ENCODE peak calls at places on chromosomes 13 and 19, in eight cellular contexts. H is IMR-90, W is body of pancreas, F is heart left ventricle, I is tibial nerve, T is transverse colon, D is sigmoid colon, M is uterus. Q is an unnamed sample.

GRCh38 chr13:108595416-108596257 is 33.8 kb upstream of the MYO16 start:
- DNase-seq in M (no peak), W (no peak), T (no peak), F (no peak), D (no peak), H (no peak), I (no peak), Q (no peak)

GRCh38 chr19:47476438-47476972 is 4.8 kb upstream of the SLC8A2 start:
- DNase-seq in T (no peak), M (no peak), I (no peak), W (no peak), H (no peak), D (no peak), F (no peak), Q (no peak)

GRCh38 chr13:73945371-73945770 is 188.8 kb downstream of the KLF12 start:
- DNase-seq in M (no peak), H (no peak), W (no peak), T (no peak), D (no peak), I (no peak), F (no peak), Q (no peak)

GRCh38 chr13:112689498-112690241 is at the start of gene ATP11A:
- DNase-seq in D (peak; percentile 97), T (peak; percentile 91), F (peak; percentile 96), H (peak; percentile 91), W (peak; percentile 94), I (peak; percentile 79), M (peak; percentile 94), Q (peak; percentile 90)

GRCh38 chr19:49657493-49658138 is 8.0 kb downstream of the IRF3 start:
- DNase-seq in M (no peak), W (no peak), T (no peak), I (no peak), H (no peak), F (no peak), D (no peak), Q (no peak)

GRCh38 chr19:11378319-11379189 is 4.1 kb downstream of the SWSAP1 start:
- DNase-seq in D (no peak), T (peak; percentile 39), M (no peak), W (peak; percentile 49), H (peak; percentile 89), F (no peak), I (peak; percentile 35), Q (peak; percentile 75)

GRCh38 chr13:86087241-86087640 is 288.0 kb upstream of the SLITRK6 start:
- DNase-seq in H (no peak), I (no peak), T (no peak), F (no peak), D (no peak), W (no peak), M (no peak), Q (no peak)

GRCh38 chr19:48907671-48908070 is 7.6 kb downstream of the NUCB1 start:
- DNase-seq in T (peak; percentile 67), F (no peak), H (no peak), I (no peak), W (no peak), M (no peak), D (no peak), Q (no peak)

GRCh38 chr13:52665325-52665724 is 12.7 kb downstream of the SUGT1 start:
- DNase-seq in T (no peak), F (no peak), D (no peak), I (no peak), H (peak; percentile 16), M (no peak), W (no peak), Q (no peak)

GRCh38 chr13:48210178-48210577 is 22.8 kb upstream of the ITM2B start:
- DNase-seq in T (no peak), W (no peak), H (peak; percentile 86), M (no peak), I (no peak), D (no peak), F (no peak), Q (no peak)

GRCh38 chr19:34188388-34188787 is 16.1 kb downstream of the LSM14A start:
- DNase-seq in W (no peak), H (no peak), I (no peak), F (no peak), D (no peak), M (no peak), T (no peak), Q (no peak)

GRCh38 chr19:53980553-53981407 is 10.7 kb upstream of the CACNG6 start:
- DNase-seq in I (no peak), D (no peak), M (no peak), H (peak; percentile 19), W (no peak), T (no peak), F (no peak), Q (peak; percentile 40)

GRCh38 chr19:2613507-2614295 is 88.8 kb downstream of the GNG7 start:
- DNase-seq in T (peak; percentile 50), W (no peak), M (no peak), D (peak; percentile 73), H (peak; percentile 12), F (no peak), I (no peak), Q (no peak)

DNA sequence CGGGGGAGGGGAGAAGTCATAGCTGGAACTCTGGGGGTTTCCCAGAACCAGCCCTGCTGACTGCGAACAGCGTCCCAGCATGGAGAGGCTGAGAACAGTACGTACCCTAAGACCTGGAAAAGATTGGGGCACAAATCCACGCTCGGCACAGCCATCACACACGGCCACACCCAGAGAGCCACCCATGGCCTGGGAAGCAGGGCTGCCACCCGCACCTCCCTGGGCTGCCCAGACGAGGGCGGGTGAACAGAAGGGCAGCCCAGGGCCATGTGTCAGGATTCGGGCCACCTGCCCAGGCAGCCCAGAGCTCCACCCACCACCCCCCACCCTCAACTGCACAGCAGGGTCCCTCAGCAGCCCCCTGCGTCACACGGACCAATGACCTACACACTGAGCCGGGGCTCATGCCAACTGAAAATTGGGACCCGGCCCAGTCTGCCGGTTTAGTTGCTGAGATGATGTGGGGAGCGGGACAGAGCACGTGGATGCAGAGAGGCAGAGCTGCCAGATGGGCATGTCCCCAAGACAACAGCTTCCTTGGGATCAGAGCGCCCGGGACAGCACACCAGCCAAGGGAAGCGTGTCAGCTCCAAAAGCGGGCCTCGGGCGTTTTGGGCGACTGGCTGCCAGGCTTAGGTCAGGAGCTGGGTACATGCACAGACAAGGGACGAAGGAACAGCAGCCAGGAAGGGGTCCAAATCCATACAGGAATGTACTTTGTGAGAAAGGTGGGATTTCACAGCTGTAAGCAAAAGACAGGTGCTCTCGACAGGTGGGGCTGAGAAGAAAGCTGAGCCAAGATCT is 8.4 kb downstream of the UBXN6 start:
- DNase-seq in W (peak; percentile 76), I (no peak), H (no peak), F (peak; percentile 93), T (no peak), M (peak; percentile 67), D (peak; percentile 88), Q (peak; percentile 67)
- TF ChIP-seq POLR2A in W (peak; percentile 13), I (no peak), H (no peak), F (no peak), T (no peak), M (no peak), D (no peak), Q (no peak)

GRCh38 chr13:24282256-24282655 is 27.1 kb upstream of the C1QTNF9 start:
- DNase-seq in I (no peak), M (no peak), H (no peak), W (no peak), T (no peak), D (no peak), F (no peak), Q (no peak)

GRCh38 chr13:24281188-24282008 is 28.0 kb upstream of the C1QTNF9 start:
- DNase-seq in I (no peak), W (no peak), H (no peak), T (no peak), F (no peak), D (no peak), M (no peak), Q (no peak)

GRCh38 chr13:24279267-24279666 is 30.1 kb upstream of the C1QTNF9 start:
- DNase-seq in M (no peak), F (no peak), W (no peak), T (no peak), H (no peak), D (no peak), I (no peak), Q (no peak)

GRCh38 chr13:24279706-24280105 is 29.7 kb upstream of the C1QTNF9 start:
- DNase-seq in H (no peak), D (no peak), T (no peak), M (no peak), I (no peak), F (no peak), W (no peak), Q (no peak)

DNA sequence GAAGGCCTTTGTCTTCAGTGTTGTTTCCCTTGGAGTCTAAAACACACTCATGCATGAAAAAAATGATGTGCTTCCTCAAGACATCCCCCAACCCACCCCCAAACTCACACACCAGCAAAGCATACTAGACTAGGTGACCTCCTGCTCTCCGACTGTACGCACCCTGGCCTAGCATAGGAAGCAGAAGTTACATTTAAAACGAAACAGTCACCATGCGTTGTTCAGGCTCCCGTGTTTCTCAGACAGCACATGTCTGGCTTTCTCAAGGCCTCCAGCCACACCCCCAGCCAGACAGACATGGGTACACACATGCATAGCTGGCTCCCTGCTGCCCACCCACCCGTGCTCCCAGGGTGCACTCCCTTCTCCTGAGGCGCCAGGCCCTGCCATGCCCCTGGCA is 28.7 kb upstream of the C1QTNF9 start:
- DNase-seq in H (peak; percentile 20), M (no peak), F (no peak), I (no peak), D (no peak), T (no peak), W (no peak), Q (no peak)
- H3K4me1 ChIP-seq in H (peaks cover 4% of the 10 kb centered on the region), M (no peaks in the 10 kb centered on the region), F (peaks cover 12% of the 10 kb centered on the region), I (no peaks in the 10 kb centered on the region), D (peaks cover 29% of the 10 kb centered on the region), T (peaks cover 9% of the 10 kb centered on the region), W (no peaks in the 10 kb centered on the region), Q (peaks cover 23% of the 10 kb centered on the region)

GRCh38 chr13:75724742-75725504 is 88.8 kb downstream of the LMO7 start:
- DNase-seq in I (no peak), D (no peak), T (no peak), W (no peak), H (no peak), M (no peak), F (no peak), Q (no peak)
- H3K27ac ChIP-seq in I (no peak overlapping the region), D (no peak overlapping the region), T (peak overlapping the region; percentile 64), W (peak overlapping the region; percentile 65), H (peak overlapping the region; percentile 9), M (no peak overlapping the region), F (no peak overlapping the region), Q (no peak overlapping the region)

GRCh38 chr19:17451820-17452219 is 3.4 kb upstream of the TMEM221 start:
- DNase-seq in W (no peak), D (no peak), F (no peak), I (no peak), H (no peak), T (no peak), M (no peak), Q (no peak)
- TF ChIP-seq POLR2A in W (no peak), D (no peak), F (no peak), I (no peak), H (no peak), T (no peak), M (no peak), Q (no peak)

DNA sequence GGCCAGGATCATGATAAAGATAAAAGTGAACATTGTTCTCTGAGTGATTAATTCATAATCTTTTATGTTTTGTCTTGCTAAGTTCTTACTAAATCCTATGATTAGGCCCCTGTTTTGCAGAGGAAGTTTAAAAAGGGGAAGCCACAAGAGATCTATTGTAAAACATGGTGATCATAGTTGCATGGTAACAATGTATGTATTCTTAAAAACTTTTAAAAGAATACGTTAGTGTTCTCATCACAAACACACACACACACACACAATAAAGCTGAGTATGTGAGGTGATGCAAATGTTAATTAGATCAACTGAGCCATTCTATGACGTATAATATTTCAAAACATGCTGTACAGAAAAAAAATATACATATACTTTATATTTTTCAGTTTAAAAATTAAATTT is 51.2 kb downstream of the MBD3L2B start:
- DNase-seq in D (no peak), I (no peak), H (no peak), W (no peak), F (no peak), M (no peak), T (no peak), Q (no peak)
- H3K4me1 ChIP-seq in D (no peaks in the 10 kb centered on the region), I (no peaks in the 10 kb centered on the region), H (no peaks in the 10 kb centered on the region), W (no peaks in the 10 kb centered on the region), F (no peaks in the 10 kb centered on the region), M (no peaks in the 10 kb centered on the region), T (no peaks in the 10 kb centered on the region), Q (no peaks in the 10 kb centered on the region)

Q was measured in testis.